ENCODE peak calls at places on chromosomes 5 and 9, in four cellular contexts. O is HepG2, R is SK-N-SH, C is K562. H is an unnamed sample.

GRCh38 chr5:74641778-74642542 is 1.4 kb upstream of the ENC1 start:
- DNase-seq in C (peak; percentile 55), R (peak; percentile 44), O (peak; percentile 62), H (no peak)

GRCh38 chr5:157808043-157808442 is 50.9 kb downstream of the CLINT1 start:
- DNase-seq in O (no peak), R (no peak), C (no peak), H (no peak)

GRCh38 chr5:157025093-157025698 is 33.7 kb downstream of the HAVCR1 start:
- DNase-seq in C (no peak), O (no peak), R (no peak), H (no peak)

GRCh38 chr5:37668524-37669047 is 171.3 kb downstream of the GDNF start:
- DNase-seq in R (no peak), C (peak; percentile 78), O (peak; percentile 90), H (no peak)

GRCh38 chr9:127569819-127570401 is 42.2 kb upstream of the STXBP1 start:
- DNase-seq in O (no peak), C (no peak), R (no peak), H (no peak)

GRCh38 chr9:135797507-135798302 is 95.7 kb downstream of the KCNT1 start:
- DNase-seq in O (no peak), R (peak; percentile 90), C (peak; percentile 74), H (peak; percentile 70)

GRCh38 chr9:38619556-38620447 is 594 bp downstream of the ANKRD18A start:
- DNase-seq in O (peak; percentile 21), C (no peak), R (peak; percentile 51), H (no peak)

GRCh38 chr5:1879292-1880263 is 3.1 kb downstream of the IRX4 start:
- DNase-seq in C (no peak), O (no peak), R (no peak), H (no peak)

GRCh38 chr9:93952119-93952783 is 2.9 kb downstream of the BARX1 start:
- DNase-seq in C (no peak), R (peak; percentile 44), O (no peak), H (no peak)

GRCh38 chr9:135098400-135099105 is 11.1 kb downstream of the OLFM1 start:
- DNase-seq in C (peak; percentile 43), O (no peak), R (no peak), H (no peak)

GRCh38 chr5:850511-851006 is at the start of gene ZDHHC11:
- DNase-seq in R (peak; percentile 89), C (peak; percentile 51), O (peak; percentile 78), H (no peak)

GRCh38 chr9:124188331-124189110 is 69.2 kb upstream of the NEK6 start:
- DNase-seq in C (no peak), O (no peak), R (no peak), H (no peak)

GRCh38 chr9:94900222-94901018 is 173.9 kb downstream of the AOPEP start:
- DNase-seq in R (no peak), C (no peak), O (no peak), H (no peak)

GRCh38 chr5:111673896-111674626 is 82.9 kb downstream of the NREP start:
- DNase-seq in C (no peak), R (no peak), O (no peak), H (no peak)

GRCh38 chr5:175560011-175560410 is 81.7 kb downstream of the SFXN1 start:
- DNase-seq in R (no peak), O (no peak), C (no peak), H (no peak)

GRCh38 chr5:65157906-65158603 is 323.7 kb downstream of the ADAMTS6 start:
- DNase-seq in C (no peak), O (peak; percentile 2), R (no peak), H (no peak)

GRCh38 chr9:35515766-35516165 is 25.9 kb downstream of the RUSC2 start:
- DNase-seq in R (no peak), O (no peak), C (no peak), H (no peak)

GRCh38 chr9:124284940-124285441 is 27.2 kb downstream of the NEK6 start:
- DNase-seq in O (no peak), R (no peak), C (no peak), H (no peak)

GRCh38 chr5:78813286-78813685 is 164.7 kb upstream of the LHFPL2 start:
- DNase-seq in R (no peak), O (no peak), C (no peak), H (no peak)

GRCh38 chr9:116499986-116500871 is 186.9 kb upstream of the TRIM32 start:
- DNase-seq in O (no peak), R (no peak), C (peak; percentile 42), H (no peak)

GRCh38 chr5:164119806-164120440 is 614.5 kb downstream of the MAT2B start:
- DNase-seq in C (no peak), R (no peak), O (peak; percentile 30), H (no peak)

GRCh38 chr5:71905804-71906711 is 187.0 kb downstream of the CARTPT start:
- DNase-seq in C (no peak), R (peak; percentile 35), O (no peak), H (no peak)

GRCh38 chr9:21323091-21323490 is 12.1 kb downstream of the KLHL9 start:
- DNase-seq in O (no peak), C (no peak), R (no peak), H (no peak)

GRCh38 chr9:91089405-91090131 is 272.1 kb downstream of the AUH start:
- DNase-seq in O (peak; percentile 52), C (peak; percentile 35), R (no peak), H (no peak)

GRCh38 chr5:79728396-79728795 is 38.8 kb downstream of the CMYA5 start:
- DNase-seq in O (no peak), C (no peak), R (no peak), H (no peak)

GRCh38 chr5:115666023-115666422 is 40.2 kb upstream of the TMED7 start:
- DNase-seq in O (no peak), R (no peak), C (no peak), H (no peak)

GRCh38 chr5:127040779-127041520 is 10.6 kb upstream of the MARCHF3 start:
- DNase-seq in O (no peak), R (no peak), C (peak; percentile 39), H (no peak)

DNA sequence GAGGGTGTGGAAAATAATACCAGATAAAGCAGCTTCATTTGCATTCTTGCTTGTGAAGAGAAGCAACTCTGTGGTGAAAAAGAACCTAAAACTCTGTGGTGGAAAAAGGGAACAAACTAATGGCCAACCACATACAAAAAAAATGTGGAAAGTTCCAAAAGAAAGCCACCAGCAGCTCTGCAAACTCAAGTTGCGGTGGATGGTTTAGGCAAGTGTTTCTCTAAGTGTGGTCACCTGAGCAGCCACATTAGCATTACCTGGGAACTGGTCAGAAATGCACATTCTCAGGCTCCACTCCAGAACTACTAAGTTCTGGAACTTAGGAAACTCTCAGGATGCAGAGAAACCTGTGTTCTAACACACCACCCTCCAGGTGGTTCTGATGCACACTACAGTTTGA is 586.4 kb downstream of the ACTL7B start:
- DNase-seq in R (no peak), C (no peak), O (no peak), H (no peak)
- TF ChIP-seq POLR2AphosphoS5 in R (no peak), C (no peak), O (no peak), H (no peak)

DNA sequence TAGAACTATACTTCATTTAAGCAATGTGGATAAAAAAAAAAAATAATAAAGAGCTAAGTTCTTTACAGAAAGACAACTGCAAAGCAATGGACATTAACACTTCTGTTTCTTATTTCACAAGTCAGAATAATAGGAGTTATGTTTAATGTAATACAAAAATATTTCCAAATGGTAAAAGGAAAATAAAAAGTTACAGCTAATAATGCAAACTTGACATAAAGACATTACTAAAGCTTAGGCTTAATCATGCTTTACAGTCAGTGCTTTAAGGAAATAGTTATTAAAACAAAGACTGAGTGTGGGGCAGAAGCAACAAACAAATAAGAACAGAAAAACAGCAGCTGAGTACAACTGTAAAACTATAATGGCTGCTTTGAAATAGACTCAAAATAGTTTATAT is 56.7 kb downstream of the ZFR start:
- DNase-seq in C (no peak), O (no peak), R (no peak), H (no peak)
- TF ChIP-seq TAF1 in C (no peak), O (no peak), R (no peak), H (no peak)

GRCh38 chr9:642014-642413 is 199.5 kb upstream of the DMRT1 start:
- DNase-seq in C (no peak), O (no peak), R (no peak), H (no peak)

GRCh38 chr9:636931-637591 is 204.4 kb upstream of the DMRT1 start:
- DNase-seq in O (no peak), C (no peak), R (no peak), H (no peak)

DNA sequence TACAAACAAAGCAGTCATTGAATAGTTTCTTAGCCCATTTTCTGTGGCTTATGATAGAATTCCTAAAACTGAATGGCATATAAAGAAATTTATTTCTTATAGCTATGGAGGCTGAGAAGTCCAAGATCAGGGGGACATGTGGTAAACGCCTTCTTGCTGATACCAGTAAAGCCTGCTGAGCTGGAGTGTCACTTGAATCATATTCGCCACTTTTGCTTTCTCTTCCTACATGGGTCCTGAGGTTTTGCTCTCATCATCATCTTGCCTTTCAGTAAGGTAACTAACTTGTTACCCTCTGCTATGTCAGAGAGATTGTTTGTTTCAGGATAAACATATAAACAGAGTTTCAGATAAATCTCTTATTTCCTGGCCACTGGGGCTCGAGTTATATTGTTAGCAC is 203.3 kb upstream of the DMRT1 start:
- DNase-seq in O (no peak), R (no peak), C (no peak), H (no peak)
- TF ChIP-seq POLR2AphosphoS5 in O (no peak), R (no peak), C (no peak), H (no peak)

GRCh38 chr5:138967806-138968448 is 92.8 kb upstream of the LRRTM2 start:
- DNase-seq in C (no peak), R (no peak), O (peak; percentile 23), H (no peak)
- TF ChIP-seq TAF1 in C (no peak), R (no peak), O (no peak), H (no peak)

GRCh38 chr5:73625905-73626811 is at the start of gene ARHGEF28:
- DNase-seq in C (no peak), O (peak; percentile 49), R (peak; percentile 92), H (peak; percentile 41)
- TF ChIP-seq POLR2AphosphoS5 in C (no peak), O (peak; percentile 67), R (peak; percentile 62), H (no peak)